ENCODE peak calls at places on chromosomes 5 and 9, in four cellular contexts. U is mammary epithelial cell, B is AG04450, F is PC-9. P is an unnamed sample.

GRCh38 chr5:82295959-82296557 is 17.9 kb upstream of the RPS23 start:
- DNase-seq in U (no peak), B (no peak), F (no peak), P (no peak)

GRCh38 chr9:32978051-32978450 is 23.4 kb downstream of the APTX start:
- DNase-seq in U (no peak), B (no peak), F (no peak), P (no peak)

GRCh38 chr9:69649566-69650260 is 22.5 kb downstream of the APBA1 start:
- DNase-seq in U (no peak), B (no peak), F (no peak), P (no peak)

GRCh38 chr5:64451551-64451950 is 54.3 kb upstream of the RGS7BP start:
- DNase-seq in U (no peak), B (no peak), F (no peak), P (no peak)

GRCh38 chr9:19102181-19102630 is 498 bp downstream of the HAUS6 start:
- DNase-seq in U (peak; percentile 34), B (no peak), F (no peak), P (no peak)

GRCh38 chr9:8895498-8896224 is 1096.1 kb upstream of the DMAC1 start:
- DNase-seq in U (no peak), B (no peak), F (no peak), P (no peak)

GRCh38 chr5:127785098-127785927 is 82.1 kb downstream of the CCDC192 start:
- DNase-seq in U (peak; percentile 89), B (peak; percentile 64), F (no peak), P (no peak)

GRCh38 chr9:128150594-128151342 is 1.5 kb downstream of the LCN2 start:
- DNase-seq in U (no peak), B (no peak), F (peak; percentile 94), P (no peak)

GRCh38 chr9:23145467-23145866 is 680.6 kb downstream of the ELAVL2 start:
- DNase-seq in U (no peak), B (no peak), F (no peak), P (no peak)

GRCh38 chr9:114053246-114054005 is 24.7 kb downstream of the AMBP start:
- DNase-seq in U (no peak), B (no peak), F (no peak), P (no peak)

GRCh38 chr9:113868501-113868900 is 7.6 kb upstream of the ZNF618 start:
- DNase-seq in U (no peak), B (no peak), F (no peak), P (no peak)

GRCh38 chr5:131794596-131794995 is 2.2 kb downstream of the FNIP1 start:
- DNase-seq in U (no peak), B (no peak), F (no peak), P (no peak)
- H3K4me3 ChIP-seq in U (no peak overlapping the region), B (peak overlapping the region; percentile 8), F (peak overlapping the region; percentile 95), P (peak overlapping the region; percentile 92)

GRCh38 chr9:95419444-95419843 is 97.3 kb downstream of the PTCH1 start:
- DNase-seq in U (no peak), B (no peak), F (no peak), P (no peak)
- H3K4me3 ChIP-seq in U (no peak overlapping the region), B (no peak overlapping the region), F (no peak overlapping the region), P (no peak overlapping the region)

GRCh38 chr5:5666389-5666788 is 243.9 kb downstream of the ICE1 start:
- DNase-seq in U (no peak), B (no peak), F (no peak), P (no peak)
- H3K4me3 ChIP-seq in U (no peak overlapping the region), B (no peak overlapping the region), F (peak overlapping the region; percentile 25), P (no peak overlapping the region)

DNA sequence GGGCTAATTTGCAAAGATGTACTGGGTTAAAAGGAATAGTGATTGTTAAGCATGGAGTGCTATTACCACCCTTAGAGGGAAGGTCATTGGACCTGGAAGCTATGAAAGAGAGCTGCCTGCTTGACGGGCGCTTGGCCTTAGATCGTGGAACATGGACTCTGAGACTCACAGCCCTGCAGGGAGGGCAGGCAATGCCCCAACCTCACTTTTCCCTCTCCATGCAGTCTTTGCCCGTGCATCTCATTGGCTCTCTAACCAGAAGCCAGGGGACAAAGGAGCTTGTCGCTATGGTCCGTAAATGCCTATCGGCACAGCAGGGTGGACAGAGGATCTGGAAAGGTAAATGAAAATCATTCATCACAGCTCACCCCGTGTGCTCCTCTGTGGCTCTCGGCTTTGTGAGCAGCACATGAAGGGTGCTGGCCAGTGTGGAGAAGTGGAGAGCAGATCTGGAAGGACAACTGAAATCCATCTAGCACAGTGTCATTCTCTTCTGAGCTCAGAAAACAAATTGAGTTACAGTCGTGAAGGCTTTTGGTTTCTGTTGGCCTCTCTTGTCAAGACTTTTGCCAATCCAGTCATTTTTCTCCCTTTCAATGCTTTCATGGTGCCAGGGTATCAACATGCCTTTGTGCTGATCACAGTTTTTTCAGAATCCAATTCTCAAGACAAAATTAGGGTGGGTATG is 186.2 kb downstream of the SNX18 start:
- DNase-seq in U (no peak), B (no peak), F (no peak), P (no peak)
- H3K4me3 ChIP-seq in U (no peak overlapping the region), B (no peak overlapping the region), F (no peak overlapping the region), P (peak overlapping the region; percentile 47)

GRCh38 chr5:166977916-166978434 is 1313.5 kb upstream of the WWC1 start:
- DNase-seq in U (no peak), B (no peak), F (no peak), P (no peak)
- H3K4me3 ChIP-seq in U (no peak overlapping the region), B (no peak overlapping the region), F (no peak overlapping the region), P (peak overlapping the region; percentile 69)

DNA sequence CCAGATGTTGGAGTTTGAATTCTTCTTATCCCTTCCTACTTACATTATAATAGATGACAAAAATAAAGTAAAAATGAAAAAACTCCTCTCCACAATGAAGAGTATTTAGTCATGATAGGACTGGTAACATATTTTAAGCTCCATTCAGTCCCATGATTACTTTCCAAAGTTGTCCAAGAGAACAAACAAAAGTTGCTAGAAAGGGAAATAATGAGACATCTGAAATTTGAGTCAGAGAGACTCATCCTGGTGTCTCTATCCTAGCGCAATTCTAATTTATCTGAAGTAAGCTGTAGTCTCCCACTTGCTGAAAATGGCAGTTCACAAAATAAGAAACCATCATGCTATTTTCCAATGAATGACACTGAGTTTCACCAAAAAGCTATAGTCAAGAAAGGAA is 152.2 kb downstream of the BNC2 start:
- DNase-seq in U (no peak), B (no peak), F (no peak), P (no peak)
- H3K4me3 ChIP-seq in U (no peak overlapping the region), B (no peak overlapping the region), F (no peak overlapping the region), P (no peak overlapping the region)

GRCh38 chr5:153050496-153051179 is 439.8 kb upstream of the GRIA1 start:
- DNase-seq in U (peak; percentile 48), B (no peak), F (no peak), P (no peak)
- H3K4me3 ChIP-seq in U (no peak overlapping the region), B (no peak overlapping the region), F (no peak overlapping the region), P (no peak overlapping the region)

DNA sequence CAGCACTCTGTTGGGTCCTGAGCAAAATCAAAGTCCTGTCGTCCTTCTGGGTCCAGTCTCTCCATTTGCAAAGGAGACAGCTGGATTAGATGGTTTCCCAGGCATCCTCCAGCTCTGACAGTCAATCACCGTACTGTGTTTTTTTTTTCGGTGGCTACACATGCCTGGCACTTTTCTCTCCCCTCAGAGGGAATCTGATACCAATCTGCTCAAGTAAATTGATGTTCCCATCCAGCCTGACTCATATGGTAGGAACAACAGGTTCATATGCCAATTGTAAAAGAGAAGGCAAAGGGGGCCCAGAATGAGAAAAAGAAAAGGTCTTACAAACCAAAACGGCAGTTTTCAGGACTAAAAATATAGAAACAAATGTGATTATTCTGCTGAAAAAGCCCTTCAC is 1.2 kb downstream of the FBXO10 start:
- DNase-seq in U (no peak), B (no peak), F (no peak), P (no peak)
- H3K4me3 ChIP-seq in U (no peak overlapping the region), B (peak overlapping the region; percentile 84), F (no peak overlapping the region), P (peak overlapping the region; percentile 79)